ENCODE peak calls at places on chromosome 17, in six cellular contexts. T is IMR-90, J is H1, O is K562, N is GM12878, R is HepG2. C is an unnamed sample.

GRCh38 chr17:28406478-28406824 is 439 bp upstream of the SLC46A1 start:
- DNase-seq in N (no peak), R (no peak), T (no peak), O (no peak), J (no peak), C (peak; percentile 61)

GRCh38 chr17:63842173-63842539 is 329 bp downstream of the SMARCD2 start:
- DNase-seq in J (peak; percentile 63), R (no peak), T (no peak), N (no peak), O (no peak), C (no peak)

GRCh38 chr17:28500712-28501379 is 5.3 kb upstream of the FOXN1 start:
- DNase-seq in T (no peak), J (no peak), N (peak; percentile 63), R (no peak), O (no peak), C (peak; percentile 73)

GRCh38 chr17:65931246-65932149 is 260.4 kb downstream of the CEP112 start:
- DNase-seq in N (no peak), T (peak; percentile 12), O (no peak), R (no peak), J (no peak), C (no peak)

GRCh38 chr17:68734911-68735310 is 133.7 kb upstream of the FAM20A start:
- DNase-seq in O (no peak), R (no peak), N (no peak), J (no peak), T (no peak), C (no peak)

GRCh38 chr17:18191967-18192366 is 8.3 kb downstream of the ALKBH5 start:
- DNase-seq in J (peak; percentile 61), T (no peak), R (no peak), N (no peak), O (no peak), C (peak; percentile 59)

GRCh38 chr17:17401271-17401781 is 75.5 kb upstream of the MED9 start:
- DNase-seq in J (peak; percentile 70), R (peak; percentile 56), O (peak; percentile 30), T (no peak), N (no peak), C (no peak)

GRCh38 chr17:54807331-54807730 is 93.3 kb upstream of the TOM1L1 start:
- DNase-seq in R (no peak), T (no peak), J (no peak), O (no peak), N (no peak), C (no peak)

GRCh38 chr17:9468532-9468931 is 107.1 kb downstream of the STX8 start:
- DNase-seq in R (no peak), T (no peak), O (no peak), N (no peak), J (no peak), C (no peak)

GRCh38 chr17:12041316-12041715 is 20.6 kb downstream of the MAP2K4 start:
- DNase-seq in R (no peak), N (no peak), O (no peak), T (peak; percentile 87), J (no peak), C (no peak)

GRCh38 chr17:4362141-4362540 is 4.3 kb downstream of the UBE2G1 start:
- DNase-seq in T (no peak), N (no peak), R (no peak), O (no peak), J (no peak), C (no peak)

GRCh38 chr17:32341857-32342602 is at the start of gene C17orf75:
- DNase-seq in J (peak; percentile 90), N (peak; percentile 42), O (peak; percentile 80), T (peak; percentile 70), R (peak; percentile 73), C (peak; percentile 87)

GRCh38 chr17:57726213-57726612 is 18.9 kb downstream of the CCDC182 start:
- DNase-seq in N (no peak), R (no peak), T (no peak), J (no peak), O (no peak), C (no peak)

GRCh38 chr17:41818024-41818423 is 5.2 kb downstream of the FKBP10 start:
- DNase-seq in O (no peak), N (no peak), R (no peak), J (no peak), T (no peak), C (no peak)

GRCh38 chr17:4307179-4307930 is 43.6 kb upstream of the ANKFY1 start:
- DNase-seq in J (no peak), R (no peak), T (no peak), O (no peak), N (no peak), C (no peak)

GRCh38 chr17:80123791-80124190 is 22.4 kb downstream of the GAA start:
- DNase-seq in N (no peak), O (no peak), J (no peak), T (peak; percentile 75), R (no peak), C (no peak)

GRCh38 chr17:57264776-57265175 is 8.5 kb downstream of the MSI2 start:
- DNase-seq in R (no peak), J (no peak), O (no peak), T (no peak), N (no peak), C (no peak)

GRCh38 chr17:14019186-14019956 is 49.9 kb upstream of the COX10 start:
- DNase-seq in R (no peak), O (peak; percentile 9), T (peak; percentile 57), N (no peak), J (no peak), C (no peak)

GRCh38 chr17:56297142-56297541 is 143.9 kb downstream of the ANKFN1 start:
- DNase-seq in R (no peak), O (no peak), N (no peak), T (peak; percentile 62), J (no peak), C (no peak)

GRCh38 chr17:66533572-66533971 is 231.2 kb downstream of the PRKCA start:
- DNase-seq in N (no peak), O (no peak), T (peak; percentile 73), R (no peak), J (peak; percentile 56), C (peak; percentile 34)

GRCh38 chr17:4944554-4945175 is 3.7 kb downstream of the PFN1 start:
- DNase-seq in T (no peak), N (no peak), R (no peak), J (no peak), O (no peak), C (no peak)

GRCh38 chr17:55086635-55087058 is 118.1 kb downstream of the STXBP4 start:
- DNase-seq in O (peak; percentile 10), R (no peak), N (no peak), T (peak; percentile 90), J (no peak), C (no peak)

GRCh38 chr17:34703533-34703932 is 124.2 kb downstream of the TMEM132E start:
- DNase-seq in N (no peak), J (peak; percentile 85), R (peak; percentile 10), O (peak; percentile 60), T (peak; percentile 43), C (no peak)

GRCh38 chr17:4998027-4998665 is 396 bp downstream of the KIF1C start:
- DNase-seq in O (no peak), J (peak; percentile 85), T (no peak), R (peak; percentile 40), N (no peak), C (peak; percentile 67)

GRCh38 chr17:15942207-15942833 is 2.6 kb upstream of the ADORA2B start:
- DNase-seq in T (no peak), J (no peak), R (no peak), N (no peak), O (no peak), C (no peak)

GRCh38 chr17:63142836-63143235 is 176.8 kb downstream of the TANC2 start:
- DNase-seq in J (no peak), O (no peak), T (no peak), R (no peak), N (no peak), C (no peak)

GRCh38 chr17:8277317-8277716 is 11.2 kb upstream of the RANGRF start:
- DNase-seq in N (no peak), T (no peak), R (no peak), O (no peak), J (no peak), C (no peak)
- TF ChIP-seq RFX5 in N (no peak), T (no peak), R (no peak), O (no peak), J (no peak), C (no peak)

GRCh38 chr17:7654832-7655540 is 4.3 kb downstream of the ATP1B2 start:
- DNase-seq in O (no peak), T (peak; percentile 44), R (no peak), J (no peak), N (no peak), C (no peak)
- H3K27me3 ChIP-seq in O (no peaks in the 10 kb centered on the region), T (peaks cover 54% of the 10 kb centered on the region), R (peaks cover 5% of the 10 kb centered on the region), J (no peaks in the 10 kb centered on the region), N (peaks cover 5% of the 10 kb centered on the region), C (peaks cover 25% of the 10 kb centered on the region)

GRCh38 chr17:75691371-75692290 is 24.5 kb downstream of the SAP30BP start:
- DNase-seq in T (peak; percentile 28), R (no peak), O (no peak), J (no peak), N (no peak), C (no peak)

GRCh38 chr17:75693500-75694481 is 26.7 kb downstream of the SAP30BP start:
- DNase-seq in N (no peak), R (no peak), J (no peak), O (no peak), T (peak; percentile 56), C (peak; percentile 85)

GRCh38 chr17:75694536-75694935 is 26.7 kb upstream of the ITGB4 start:
- DNase-seq in R (no peak), J (no peak), O (no peak), T (no peak), N (no peak), C (no peak)

GRCh38 chr17:75695141-75695829 is 26.0 kb upstream of the ITGB4 start:
- DNase-seq in T (peak; percentile 48), R (no peak), O (no peak), J (no peak), N (no peak), C (no peak)

GRCh38 chr17:75692976-75693375 is 25.8 kb downstream of the SAP30BP start:
- DNase-seq in N (no peak), R (no peak), J (no peak), O (no peak), T (no peak), C (no peak)
- TF ChIP-seq RFX5 in N (no peak), R (no peak), J (no peak), O (no peak), T (no peak), C (no peak)

GRCh38 chr17:49997256-49997735 is 2.3 kb upstream of the DLX3 start:
- DNase-seq in T (no peak), R (no peak), O (no peak), N (no peak), J (no peak), C (no peak)
- H3K27me3 ChIP-seq in T (peaks cover 75% of the 10 kb centered on the region), R (peaks cover 17% of the 10 kb centered on the region), O (peaks cover 29% of the 10 kb centered on the region), N (peaks cover 28% of the 10 kb centered on the region), J (peaks cover 59% of the 10 kb centered on the region), C (peaks cover 79% of the 10 kb centered on the region)